ENCODE peak calls at places on chromosome 12, in eight cellular contexts. Y is T47D; M is stimulated activated CD4-positive, alpha-beta T cell treated with anti-CD3 and anti-CD28 coated beads, Interleukin-1b, Interleukin-23, amount 100 ng/mL, for 48 hours; H is endothelial cell; I is MG63; S is AG09319; W is stimulated activated CD8-positive, alpha-beta memory T cell treated with anti-CD3 and anti-CD28 coated beads, Interleukin-2, amount 100 ng/mL, for 1 hour; Z is NCI-H2029. R is an unnamed sample.

GRCh38 chr12:26810330-26810729 is 22.7 kb downstream of the ITPR2 start:
- DNase-seq in I (peak; percentile 83), Z (no peak), Y (no peak), H (peak; percentile 15), W (no peak), M (no peak), S (no peak), R (peak; percentile 34)

GRCh38 chr12:18750087-18750486 is 12.2 kb downstream of the CAPZA3 start:
- DNase-seq in W (no peak), H (no peak), S (peak; percentile 12), M (no peak), I (no peak), Z (no peak), Y (no peak), R (no peak)

GRCh38 chr12:53791735-53792326 is 40.1 kb upstream of the CISTR start:
- DNase-seq in M (no peak), Y (no peak), I (peak; percentile 24), H (peak; percentile 28), S (no peak), W (peak; percentile 4), Z (no peak), R (peak; percentile 32)

GRCh38 chr12:29591140-29592020 is 93.9 kb upstream of the OVCH1 start:
- DNase-seq in H (peak; percentile 36), Y (no peak), Z (no peak), M (no peak), S (no peak), I (peak; percentile 6), W (no peak), R (no peak)

GRCh38 chr12:51238037-51238509 is 553 bp upstream of the DAZAP2 start:
- DNase-seq in S (no peak), I (no peak), H (no peak), M (no peak), W (no peak), Y (no peak), Z (peak; percentile 62), R (peak; percentile 61)

GRCh38 chr12:5921027-5921909 is 23.8 kb downstream of the ANO2 start:
- DNase-seq in Y (no peak), Z (no peak), H (no peak), I (no peak), M (no peak), S (no peak), W (no peak), R (no peak)

GRCh38 chr12:90028620-90029051 is 320.0 kb upstream of the ATP2B1 start:
- DNase-seq in Y (no peak), I (no peak), S (no peak), Z (no peak), W (no peak), H (no peak), M (no peak), R (no peak)

GRCh38 chr12:69052613-69053408 is 119.8 kb upstream of the CPM start:
- DNase-seq in M (peak; percentile 75), Y (no peak), H (no peak), I (peak; percentile 76), S (peak; percentile 60), Z (no peak), W (no peak), R (peak; percentile 58)

GRCh38 chr12:74111688-74112360 is 425.8 kb upstream of the ATXN7L3B start:
- DNase-seq in S (no peak), H (peak; percentile 66), I (peak; percentile 28), W (no peak), Y (no peak), Z (no peak), M (peak; percentile 2), R (peak; percentile 56)

R was measured in body of pancreas.